ENCODE peak calls at places on chromosomes 6 and 20, in eight cellular contexts. G is fibroblast of the aortic adventitia; T is nucleus accumbens; L is T-helper 9 cell; S is cardiac fibroblast; F is activated CD4-positive, alpha-beta T cell treated with anti-CD3 and anti-CD28 coated beads, Interleukin-2, amount 50 U/mL, for 1 hour; O is T-helper 17 cell; B is ecto neural progenitor cell. W is an unnamed sample.
A peak's percentile ranks its signal among the peaks of the same experiment; 100 is the strongest.

GRCh38 chr6:13091192-13091591 is 237.1 kb downstream of the TBC1D7 start:
- DNase-seq in L (no peak), T (no peak), F (no peak), B (no peak), O (no peak), G (no peak), S (no peak), W (no peak)

GRCh38 chr6:33806795-33807194 is 3.0 kb upstream of the MLN start:
- DNase-seq in B (no peak), F (no peak), T (no peak), S (no peak), G (no peak), O (no peak), L (no peak), W (no peak)

GRCh38 chr20:22491188-22491500 is 93.2 kb downstream of the FOXA2 start:
- DNase-seq in F (no peak), S (no peak), L (no peak), O (no peak), T (no peak), B (no peak), G (no peak), W (no peak)

GRCh38 chr20:24628985-24629384 is 159.6 kb downstream of the SYNDIG1 start:
- DNase-seq in F (no peak), G (no peak), L (no peak), T (no peak), O (no peak), S (no peak), B (no peak), W (no peak)

GRCh38 chr20:8291200-8291599 is 159.1 kb downstream of the PLCB1 start:
- DNase-seq in O (no peak), F (no peak), B (no peak), L (no peak), G (no peak), S (no peak), T (no peak), W (no peak)

GRCh38 chr6:13924146-13924948 is 405 bp upstream of the RNF182 start:
- DNase-seq in O (no peak), L (peak; percentile 33), F (peak; percentile 32), G (peak; percentile 38), B (peak; percentile 88), S (peak; percentile 30), T (no peak), W (peak; percentile 41)

GRCh38 chr6:152625213-152625612 is 11.9 kb downstream of the SYNE1 start:
- DNase-seq in O (no peak), F (no peak), G (no peak), B (no peak), S (no peak), L (no peak), T (no peak), W (no peak)

GRCh38 chr6:105274678-105275077 is 94.9 kb upstream of the POPDC3 start:
- DNase-seq in G (no peak), S (no peak), F (no peak), L (no peak), O (no peak), T (no peak), B (no peak), W (no peak)

GRCh38 chr6:27791182-27791939 is 120.8 kb downstream of the OR2B2 start:
- DNase-seq in O (no peak), L (no peak), G (peak; percentile 89), B (peak; percentile 71), F (no peak), S (peak; percentile 86), T (peak; percentile 34), W (no peak)

GRCh38 chr6:157568702-157569101 is 187.7 kb downstream of the ZDHHC14 start:
- DNase-seq in T (no peak), B (no peak), F (no peak), O (no peak), L (no peak), S (no peak), G (no peak), W (no peak)

GRCh38 chr20:41287327-41287726 is 30.2 kb downstream of the ZHX3 start:
- DNase-seq in T (no peak), F (no peak), B (no peak), S (peak; percentile 57), G (peak; percentile 78), L (no peak), O (no peak), W (no peak)

GRCh38 chr20:36085686-36086267 is 68.8 kb upstream of the EPB41L1 start:
- DNase-seq in O (no peak), B (no peak), F (no peak), S (peak; percentile 49), L (no peak), G (peak; percentile 56), T (no peak), W (no peak)

GRCh38 chr6:36113701-36114100 is 16.6 kb upstream of the MAPK13 start:
- DNase-seq in F (no peak), O (no peak), S (no peak), L (no peak), T (no peak), B (no peak), G (peak; percentile 20), W (no peak)

GRCh38 chr6:167572841-167573271 is 248.0 kb downstream of the TTLL2 start:
- DNase-seq in O (no peak), L (no peak), T (no peak), S (peak; percentile 33), G (no peak), F (no peak), B (peak; percentile 45), W (no peak)

GRCh38 chr6:143592335-143592734 is 80.8 kb upstream of the FUCA2 start:
- DNase-seq in S (no peak), L (no peak), T (no peak), B (no peak), F (no peak), O (no peak), G (no peak), W (no peak)

GRCh38 chr20:2751347-2751867 is 49.0 kb downstream of the CPXM1 start:
- DNase-seq in S (no peak), G (no peak), F (no peak), B (no peak), L (no peak), T (no peak), O (no peak), W (no peak)

GRCh38 chr20:16580127-16580526 is 6.9 kb upstream of the KIF16B start:
- DNase-seq in G (peak; percentile 80), F (no peak), S (peak; percentile 85), O (no peak), B (no peak), T (no peak), L (no peak), W (no peak)

GRCh38 chr6:162917506-162917905 is 189.7 kb downstream of the PACRG start:
- DNase-seq in G (peak; percentile 39), F (no peak), B (no peak), L (no peak), T (no peak), S (peak; percentile 19), O (no peak), W (no peak)

GRCh38 chr6:145289573-145289972 is 445.7 kb downstream of the EPM2A start:
- DNase-seq in L (no peak), T (no peak), G (no peak), F (no peak), O (no peak), S (no peak), B (no peak), W (no peak)

GRCh38 chr6:98657764-98658163 is 176.6 kb upstream of the POU3F2 start:
- DNase-seq in O (no peak), F (no peak), S (peak; percentile 25), G (peak; percentile 25), L (no peak), T (no peak), B (no peak), W (peak; percentile 66)

GRCh38 chr6:113011803-113012202 is 664.7 kb downstream of the RFPL4B start:
- DNase-seq in T (no peak), L (no peak), S (peak; percentile 83), O (no peak), F (no peak), B (no peak), G (peak; percentile 90), W (no peak)

GRCh38 chr6:89372506-89372901 is 20.0 kb upstream of the UBE2J1 start:
- DNase-seq in S (no peak), G (no peak), T (no peak), L (no peak), B (no peak), O (no peak), F (no peak), W (no peak)

GRCh38 chr20:48919882-48920526 is 1.5 kb upstream of the ARFGEF2 start:
- DNase-seq in B (no peak), F (no peak), S (no peak), T (no peak), G (no peak), L (no peak), O (no peak), W (no peak)

GRCh38 chr6:74087898-74088297 is 391.9 kb downstream of the CD109 start:
- DNase-seq in O (no peak), B (no peak), G (peak; percentile 44), F (no peak), T (no peak), L (no peak), S (peak; percentile 35), W (no peak)

GRCh38 chr6:10852281-10852965 is 14.1 kb upstream of the MAK start:
- DNase-seq in S (no peak), T (no peak), O (no peak), G (no peak), L (no peak), F (no peak), B (no peak), W (no peak)

GRCh38 chr6:142846883-142847287 is 98.1 kb downstream of the HIVEP2 start:
- DNase-seq in F (no peak), G (peak; percentile 88), B (no peak), L (no peak), S (peak; percentile 81), O (no peak), T (no peak), W (no peak)

GRCh38 chr20:19937651-19938420 is 79.3 kb upstream of the NAA20 start:
- DNase-seq in L (no peak), B (no peak), G (no peak), S (no peak), T (no peak), F (no peak), O (no peak), W (peak; percentile 74)

GRCh38 chr6:64672651-64673050 is 1034.4 kb downstream of the EYS start:
- DNase-seq in O (no peak), B (no peak), T (no peak), L (no peak), S (peak; percentile 63), F (no peak), G (no peak), W (no peak)

GRCh38 chr20:13226367-13226766 is 5.3 kb downstream of the ISM1 start:
- DNase-seq in O (no peak), L (no peak), G (no peak), B (no peak), T (no peak), S (no peak), F (no peak), W (no peak)

GRCh38 chr20:3068986-3069900 is 2.2 kb upstream of the OXT start:
- DNase-seq in B (no peak), S (no peak), G (no peak), T (no peak), L (no peak), F (peak; percentile 40), O (no peak), W (no peak)

GRCh38 chr6:89997456-89998445 is 103.5 kb downstream of the GJA10 start:
- DNase-seq in G (peak; percentile 41), O (no peak), S (peak; percentile 57), B (no peak), F (no peak), L (no peak), T (no peak), W (no peak)

GRCh38 chr20:56628015-56628872 is 862 bp upstream of the TFAP2C start:
- DNase-seq in F (no peak), S (peak; percentile 17), B (peak; percentile 76), L (no peak), T (no peak), O (no peak), G (no peak), W (no peak)

GRCh38 chr6:155444120-155444917 is 11.3 kb downstream of the NOX3 start:
- DNase-seq in T (no peak), S (no peak), O (no peak), L (no peak), F (no peak), G (peak; percentile 40), B (no peak), W (no peak)